ENCODE peak calls at places on chromosome 4, in eight cellular contexts. H, D, P, L, K, E, C and B are unnamed samples.

GRCh38 chr4:98903963-98904362 is 25.0 kb downstream of the EIF4E start:
- DNase-seq in K (no peak), H (no peak), L (no peak), P (no peak), E (no peak), D (no peak), C (no peak), B (no peak)

GRCh38 chr4:60403986-60404385 is 796.1 kb upstream of the ADGRL3 start:
- DNase-seq in H (no peak), K (no peak), L (no peak), E (no peak), P (no peak), C (no peak), D (no peak), B (no peak)

GRCh38 chr4:153798901-153799707 is 10.2 kb upstream of the SFRP2 start:
- DNase-seq in C (no peak), P (no peak), H (no peak), D (no peak), E (no peak), L (no peak), K (no peak), B (no peak)

GRCh38 chr4:30916337-30917274 is 196.4 kb downstream of the PCDH7 start:
- DNase-seq in L (no peak), D (no peak), H (no peak), C (no peak), K (no peak), P (no peak), E (no peak), B (no peak)

GRCh38 chr4:3310301-3311094 is 17.7 kb downstream of the RGS12 start:
- DNase-seq in L (no peak), D (no peak), E (peak), P (no peak), H (no peak), C (no peak), K (no peak), B (no peak)

GRCh38 chr4:36178489-36178888 is 65.8 kb downstream of the ARAP2 start:
- DNase-seq in H (no peak), K (no peak), P (no peak), E (no peak), C (no peak), D (no peak), L (no peak), B (no peak)

GRCh38 chr4:61511716-61512488 is 311.8 kb downstream of the ADGRL3 start:
- DNase-seq in K (peak), P (no peak), D (no peak), L (no peak), H (no peak), E (no peak), C (peak), B (no peak)

GRCh38 chr4:39759569-39759968 is 61.6 kb downstream of the UBE2K start:
- DNase-seq in H (no peak), K (no peak), L (no peak), D (no peak), E (no peak), P (no peak), C (no peak), B (no peak)